ENCODE peak calls at places on chromosome 7, in ten cellular contexts. G is tibial nerve; I is activated gamma-delta T cell treated with Interleukin-2 at 50 U/mL for 16 hours; V is substantia nigra; Z is stimulated activated CD4-positive, alpha-beta T cell treated with anti-CD3 and anti-CD28 coated beads, Interleukin-15, amount 100 ng/mL, for 24 hours; U is naive thymus-derived CD8-positive, alpha-beta T cell; O is nephron progenitor cell; Y is T follicular helper cell; F is transverse colon; T is stimulated activated naive CD4-positive, alpha-beta T cell. L is an unnamed sample.
A peak's percentile ranks its signal among the peaks of the same experiment; 100 is the strongest.

GRCh38 chr7:34844401-34844800 is 186.4 kb downstream of the NPSR1 start:
- DNase-seq in G (no peak), I (no peak), V (no peak), Z (no peak), U (no peak), O (no peak), Y (no peak), F (no peak), T (no peak), L (no peak)

GRCh38 chr7:55565693-55566092 is 6.6 kb downstream of the VOPP1 start:
- DNase-seq in G (no peak), I (no peak), V (no peak), Z (no peak), U (no peak), O (no peak), Y (no peak), F (no peak), T (no peak), L (no peak)

GRCh38 chr7:43649755-43650274 is 66.9 kb downstream of the STK17A start:
- DNase-seq in G (no peak), I (peak; percentile 74), V (no peak), Z (peak; percentile 66), U (peak; percentile 59), O (no peak), Y (peak; percentile 44), F (peak; percentile 60), T (peak; percentile 88), L (no peak)

GRCh38 chr7:98628916-98629525 is 11.9 kb downstream of the NPTX2 start:
- DNase-seq in G (no peak), I (no peak), V (no peak), Z (no peak), U (no peak), O (no peak), Y (no peak), F (no peak), T (no peak), L (no peak)

GRCh38 chr7:44093102-44093641 is 10.8 kb upstream of the POLM start:
- DNase-seq in G (no peak), I (no peak), V (no peak), Z (no peak), U (no peak), O (no peak), Y (no peak), F (no peak), T (no peak), L (peak; percentile 7)

GRCh38 chr7:27113991-27114866 is 11.7 kb upstream of the HOXA2 start:
- DNase-seq in G (no peak), I (no peak), V (no peak), Z (no peak), U (no peak), O (peak; percentile 72), Y (no peak), F (peak; percentile 52), T (no peak), L (peak; percentile 94)

GRCh38 chr7:12827219-12827821 is 139.9 kb downstream of the ARL4A start:
- DNase-seq in G (no peak), I (no peak), V (no peak), Z (no peak), U (no peak), O (no peak), Y (no peak), F (no peak), T (no peak), L (no peak)

GRCh38 chr7:22726345-22726848 is 603 bp upstream of the IL6 start:
- DNase-seq in G (no peak), I (peak; percentile 16), V (no peak), Z (peak; percentile 69), U (peak; percentile 36), O (peak; percentile 35), Y (peak; percentile 7), F (peak; percentile 34), T (peak; percentile 37), L (peak; percentile 78)

GRCh38 chr7:81627565-81628287 is 142.1 kb downstream of the HGF start:
- DNase-seq in G (no peak), I (no peak), V (no peak), Z (no peak), U (no peak), O (no peak), Y (no peak), F (no peak), T (no peak), L (no peak)

GRCh38 chr7:13293264-13294002 is 606.0 kb downstream of the ARL4A start:
- DNase-seq in G (no peak), I (no peak), V (no peak), Z (no peak), U (no peak), O (no peak), Y (no peak), F (no peak), T (no peak), L (no peak)

GRCh38 chr7:115932874-115933273 is 97.7 kb downstream of the TFEC start:
- DNase-seq in G (no peak), I (no peak), V (no peak), Z (no peak), U (no peak), O (no peak), Y (no peak), F (no peak), T (no peak), L (no peak)

GRCh38 chr7:132049462-132050304 is 493.3 kb upstream of the PODXL start:
- DNase-seq in G (no peak), I (no peak), V (no peak), Z (peak; percentile 49), U (no peak), O (peak; percentile 70), Y (no peak), F (peak; percentile 58), T (no peak), L (no peak)

GRCh38 chr7:16984346-16984745 is 102.6 kb upstream of the AGR3 start:
- DNase-seq in G (no peak), I (no peak), V (no peak), Z (no peak), U (no peak), O (no peak), Y (no peak), F (no peak), T (no peak), L (no peak)

GRCh38 chr7:145698526-145699262 is 417.9 kb upstream of the CNTNAP2 start:
- DNase-seq in G (no peak), I (no peak), V (no peak), Z (no peak), U (no peak), O (no peak), Y (no peak), F (no peak), T (no peak), L (no peak)

GRCh38 chr7:24715661-24716479 is 41.4 kb downstream of the GSDME start:
- DNase-seq in G (no peak), I (no peak), V (no peak), Z (no peak), U (no peak), O (peak; percentile 17), Y (no peak), F (no peak), T (no peak), L (no peak)

GRCh38 chr7:105024734-105025133 is 10.7 kb downstream of the KMT2E start:
- DNase-seq in G (no peak), I (no peak), V (no peak), Z (no peak), U (no peak), O (no peak), Y (no peak), F (no peak), T (no peak), L (no peak)

GRCh38 chr7:116859323-116859722 is 3.1 kb upstream of the CAPZA2 start:
- DNase-seq in G (no peak), I (no peak), V (no peak), Z (no peak), U (no peak), O (no peak), Y (no peak), F (no peak), T (no peak), L (no peak)

GRCh38 chr7:24828871-24829661 is 71.8 kb upstream of the GSDME start:
- DNase-seq in G (no peak), I (no peak), V (no peak), Z (no peak), U (no peak), O (no peak), Y (no peak), F (no peak), T (no peak), L (no peak)

GRCh38 chr7:156993925-156994235 is 16.6 kb downstream of the MNX1 start:
- DNase-seq in G (no peak), I (no peak), V (no peak), Z (no peak), U (no peak), O (no peak), Y (no peak), F (no peak), T (no peak), L (no peak)

GRCh38 chr7:129851174-129851573 is 101.6 kb downstream of the UBE2H start:
- DNase-seq in G (no peak), I (no peak), V (no peak), Z (no peak), U (no peak), O (no peak), Y (no peak), F (no peak), T (no peak), L (no peak)

GRCh38 chr7:131753620-131754222 is 197.3 kb upstream of the PODXL start:
- DNase-seq in G (no peak), I (no peak), V (no peak), Z (peak; percentile 6), U (no peak), O (peak; percentile 38), Y (no peak), F (no peak), T (no peak), L (no peak)

GRCh38 chr7:90271753-90272152 is 26.8 kb downstream of the CFAP69 start:
- DNase-seq in G (no peak), I (no peak), V (no peak), Z (no peak), U (no peak), O (no peak), Y (no peak), F (no peak), T (no peak), L (no peak)

GRCh38 chr7:2863461-2864066 is 19.5 kb upstream of the GNA12 start:
- DNase-seq in G (peak; percentile 54), I (peak; percentile 72), V (peak; percentile 66), Z (peak; percentile 84), U (peak; percentile 34), O (no peak), Y (no peak), F (peak; percentile 72), T (peak; percentile 29), L (peak; percentile 96)

GRCh38 chr7:30321992-30322637 is 37.7 kb downstream of the ZNRF2 start:
- DNase-seq in G (no peak), I (peak; percentile 7), V (no peak), Z (no peak), U (no peak), O (no peak), Y (no peak), F (no peak), T (peak; percentile 6), L (no peak)

L was measured in kidney.